ENCODE peak calls at places on chromosomes 2 and 18, in seven cellular contexts. One of them, this sample, is unnamed.

GRCh38 chr2:54999182-54999581 is 51.1 kb downstream of the RTN4 start:
- DNase-seq in midbrain: no peak
- DNase-seq in IMR-90: peak; percentile 77
- DNase-seq in substantia nigra: no peak
- DNase-seq in pancreas: no peak
- DNase-seq in H7: no peak
- DNase-seq in cardiac muscle cell: peak; percentile 54
- DNase-seq in this sample: peak; percentile 72

GRCh38 chr2:216741223-216741593 is 45.9 kb upstream of the IGFBP5 start:
- DNase-seq in cardiac muscle cell: no peak
- DNase-seq in pancreas: no peak
- DNase-seq in H7: no peak
- DNase-seq in substantia nigra: no peak
- DNase-seq in midbrain: no peak
- DNase-seq in IMR-90: no peak
- DNase-seq in this sample: no peak

GRCh38 chr2:112821142-112821541 is 15.4 kb downstream of the IL1B start:
- DNase-seq in pancreas: no peak
- DNase-seq in IMR-90: no peak
- DNase-seq in substantia nigra: no peak
- DNase-seq in H7: peak; percentile 31
- DNase-seq in cardiac muscle cell: no peak
- DNase-seq in midbrain: no peak
- DNase-seq in this sample: no peak

GRCh38 chr2:69535739-69536374 is 98.6 kb upstream of the NFU1 start:
- DNase-seq in midbrain: no peak
- DNase-seq in IMR-90: no peak
- DNase-seq in cardiac muscle cell: no peak
- DNase-seq in H7: no peak
- DNase-seq in pancreas: no peak
- DNase-seq in substantia nigra: no peak
- DNase-seq in this sample: no peak

GRCh38 chr18:46250084-46250811 is 146.1 kb downstream of the HAUS1 start:
- DNase-seq in cardiac muscle cell: peak; percentile 92
- DNase-seq in midbrain: peak; percentile 9
- DNase-seq in substantia nigra: no peak
- DNase-seq in IMR-90: peak; percentile 92
- DNase-seq in H7: no peak
- DNase-seq in pancreas: no peak
- DNase-seq in this sample: peak; percentile 80

GRCh38 chr2:61640406-61640805 is 102.2 kb upstream of the XPO1 start:
- DNase-seq in H7: no peak
- DNase-seq in midbrain: no peak
- DNase-seq in pancreas: no peak
- DNase-seq in cardiac muscle cell: no peak
- DNase-seq in substantia nigra: no peak
- DNase-seq in IMR-90: peak; percentile 10
- DNase-seq in this sample: no peak

GRCh38 chr2:21610304-21610703 is 486.5 kb downstream of the TDRD15 start:
- DNase-seq in cardiac muscle cell: no peak
- DNase-seq in IMR-90: no peak
- DNase-seq in substantia nigra: no peak
- DNase-seq in midbrain: no peak
- DNase-seq in H7: no peak
- DNase-seq in pancreas: no peak
- DNase-seq in this sample: no peak

GRCh38 chr2:43018179-43019024 is 208.0 kb downstream of the ZFP36L2 start:
- DNase-seq in pancreas: peak; percentile 84
- DNase-seq in midbrain: peak; percentile 53
- DNase-seq in H7: peak; percentile 25
- DNase-seq in IMR-90: peak; percentile 84
- DNase-seq in cardiac muscle cell: peak; percentile 99
- DNase-seq in substantia nigra: no peak
- DNase-seq in this sample: peak; percentile 97

GRCh38 chr2:196987298-196987653 is 60.8 kb upstream of the PGAP1 start:
- DNase-seq in H7: no peak
- DNase-seq in IMR-90: peak; percentile 33
- DNase-seq in substantia nigra: no peak
- DNase-seq in cardiac muscle cell: peak; percentile 43
- DNase-seq in midbrain: no peak
- DNase-seq in pancreas: no peak
- DNase-seq in this sample: no peak

GRCh38 chr18:3492721-3493120 is 42.7 kb downstream of the TGIF1 start:
- DNase-seq in H7: no peak
- DNase-seq in substantia nigra: no peak
- DNase-seq in IMR-90: no peak
- DNase-seq in pancreas: no peak
- DNase-seq in cardiac muscle cell: no peak
- DNase-seq in midbrain: no peak
- DNase-seq in this sample: no peak

GRCh38 chr2:71792926-71793761 is 339.8 kb downstream of the DYSF start:
- DNase-seq in substantia nigra: no peak
- DNase-seq in H7: no peak
- DNase-seq in pancreas: no peak
- DNase-seq in midbrain: no peak
- DNase-seq in cardiac muscle cell: peak; percentile 69
- DNase-seq in IMR-90: peak; percentile 38
- DNase-seq in this sample: no peak